ENCODE peak calls at places on chromosomes 6 and 20, in six cellular contexts. T is HCT116, C is transverse colon, K is K562, Q is endothelial cell of umbilical vein, N is GM12878. E is an unnamed sample.

GRCh38 chr6:38187285-38187684 is 367.8 kb downstream of the ZFAND3 start:
- DNase-seq in C (no peak), Q (no peak), K (no peak), T (no peak), N (no peak), E (no peak)

GRCh38 chr6:90103056-90103793 is 193.4 kb downstream of the BACH2 start:
- DNase-seq in T (no peak), K (no peak), N (peak), C (no peak), Q (no peak), E (no peak)

GRCh38 chr6:36716476-36717093 is 19.0 kb downstream of the RAB44 start:
- DNase-seq in T (no peak), C (peak), Q (no peak), N (no peak), K (no peak), E (no peak)

GRCh38 chr6:90466191-90466940 is 120.5 kb downstream of the MAP3K7 start:
- DNase-seq in T (no peak), N (no peak), K (peak), Q (no peak), C (no peak), E (no peak)

GRCh38 chr6:5234869-5235268 is 25.9 kb downstream of the LYRM4 start:
- DNase-seq in N (no peak), C (no peak), Q (no peak), K (no peak), T (no peak), E (no peak)

GRCh38 chr6:71119560-71119959 is 162.7 kb upstream of the B3GAT2 start:
- DNase-seq in N (no peak), K (no peak), C (no peak), T (no peak), Q (no peak), E (no peak)

GRCh38 chr6:20877008-20877937 is 343.0 kb downstream of the CDKAL1 start:
- DNase-seq in N (peak), C (peak), K (peak), T (peak), Q (peak), E (no peak)

GRCh38 chr6:26358511-26358981 is 6.5 kb upstream of the BTN3A2 start:
- DNase-seq in N (peak), Q (no peak), K (no peak), C (no peak), T (no peak), E (no peak)

GRCh38 chr20:49045440-49046086 is 549 bp upstream of the CSE1L start:
- DNase-seq in N (no peak), Q (peak), K (no peak), C (peak), T (no peak), E (no peak)

GRCh38 chr20:44264287-44264686 is 17.2 kb downstream of the GDAP1L1 start:
- DNase-seq in N (no peak), K (peak), Q (no peak), C (no peak), T (no peak), E (no peak)

GRCh38 chr6:133945158-133945557 is 7.9 kb upstream of the TBPL1 start:
- DNase-seq in K (no peak), N (no peak), T (no peak), C (no peak), Q (no peak), E (no peak)

GRCh38 chr20:48634641-48635040 is 193.2 kb downstream of the PREX1 start:
- DNase-seq in Q (no peak), K (no peak), C (no peak), T (no peak), N (no peak), E (no peak)

GRCh38 chr6:29521006-29521680 is 33.4 kb upstream of the MAS1L start:
- DNase-seq in K (no peak), Q (no peak), C (no peak), N (no peak), T (no peak), E (no peak)

GRCh38 chr6:41648070-41648585 is 9.9 kb downstream of the MDFI start:
- DNase-seq in K (no peak), C (no peak), T (no peak), N (no peak), Q (no peak), E (no peak)

GRCh38 chr20:63706852-63707557 is 771 bp downstream of the ARFRP1 start:
- DNase-seq in Q (peak), C (peak), T (no peak), N (no peak), K (peak), E (no peak)

GRCh38 chr6:87241304-87241703 is 81.1 kb upstream of the SMIM8 start:
- DNase-seq in T (no peak), Q (no peak), N (no peak), C (no peak), K (no peak), E (no peak)

GRCh38 chr6:33984466-33985332 is 161.2 kb downstream of the GRM4 start:
- DNase-seq in C (no peak), N (no peak), K (no peak), Q (no peak), T (no peak), E (no peak)

GRCh38 chr6:116561377-116562018 is 7.9 kb downstream of the CALHM4 start:
- DNase-seq in N (no peak), C (peak), K (peak), Q (peak), T (peak), E (peak)

GRCh38 chr6:89412071-89413005 is at the start of gene RRAGD:
- DNase-seq in N (no peak), C (peak), T (peak), K (peak), Q (no peak), E (no peak)

GRCh38 chr6:5175195-5175594 is 85.6 kb downstream of the LYRM4 start:
- DNase-seq in Q (no peak), T (no peak), C (no peak), K (peak), N (no peak), E (no peak)

GRCh38 chr6:4512101-4512500 is 264.1 kb upstream of the CDYL start:
- DNase-seq in C (no peak), K (no peak), Q (no peak), T (no peak), N (no peak), E (no peak)

GRCh38 chr6:163252132-163252729 is 162.3 kb upstream of the QKI start:
- DNase-seq in C (no peak), T (no peak), Q (no peak), N (no peak), K (no peak), E (no peak)

GRCh38 chr6:89966250-89966588 is 72.0 kb downstream of the GJA10 start:
- DNase-seq in N (no peak), K (no peak), Q (no peak), T (no peak), C (no peak), E (no peak)

GRCh38 chr20:40562031-40562430 is 127.0 kb downstream of the MAFB start:
- DNase-seq in C (peak), K (peak), Q (no peak), T (no peak), N (no peak), E (no peak)

GRCh38 chr20:6418732-6419131 is 295.9 kb upstream of the FERMT1 start:
- DNase-seq in Q (no peak), T (no peak), K (no peak), N (no peak), C (no peak), E (no peak)

GRCh38 chr20:18019068-18019467 is 38.6 kb downstream of the OVOL2 start:
- DNase-seq in C (no peak), Q (no peak), K (peak), N (no peak), T (no peak), E (no peak)

GRCh38 chr6:38131527-38131965 is 312.0 kb downstream of the ZFAND3 start:
- DNase-seq in K (no peak), N (no peak), C (no peak), T (no peak), Q (no peak), E (no peak)

GRCh38 chr6:22367331-22367730 is 70.5 kb upstream of the PRL start:
- DNase-seq in K (no peak), C (no peak), T (no peak), Q (no peak), N (no peak), E (no peak)

GRCh38 chr6:22366214-22366613 is 69.4 kb upstream of the PRL start:
- DNase-seq in K (no peak), Q (no peak), N (no peak), C (no peak), T (no peak), E (no peak)

GRCh38 chr6:22372922-22373321 is 76.1 kb upstream of the PRL start:
- DNase-seq in K (no peak), Q (no peak), T (no peak), N (peak), C (no peak), E (no peak)

GRCh38 chr6:22364314-22364713 is 67.5 kb upstream of the PRL start:
- DNase-seq in T (no peak), Q (no peak), K (no peak), C (no peak), N (no peak), E (no peak)

DNA sequence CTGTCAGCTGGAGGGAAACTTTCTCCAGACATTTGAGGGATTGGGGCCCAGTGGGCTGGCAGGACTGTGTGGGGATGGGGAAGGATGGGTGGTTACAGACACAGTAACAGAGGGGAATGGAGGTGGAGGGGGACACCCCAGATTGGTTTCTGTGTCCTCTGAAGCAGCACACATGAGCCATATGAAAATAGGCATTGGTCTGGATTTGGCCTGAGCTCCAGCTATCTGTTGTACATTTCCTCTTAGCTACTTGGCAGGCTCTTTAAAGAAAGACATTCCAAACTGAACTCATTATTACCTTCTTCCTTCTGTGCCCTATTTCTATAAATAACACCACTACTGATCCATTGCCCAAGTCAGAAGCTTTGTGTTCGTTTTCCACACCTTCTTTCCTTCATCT is 72.0 kb upstream of the PRL start:
- DNase-seq in Q (peak), C (no peak), K (no peak), T (no peak), N (no peak), E (no peak)
- H3K27ac ChIP-seq in Q (no peak), C (no peak), K (no peak), T (no peak), N (no peak), E (no peak)

DNA sequence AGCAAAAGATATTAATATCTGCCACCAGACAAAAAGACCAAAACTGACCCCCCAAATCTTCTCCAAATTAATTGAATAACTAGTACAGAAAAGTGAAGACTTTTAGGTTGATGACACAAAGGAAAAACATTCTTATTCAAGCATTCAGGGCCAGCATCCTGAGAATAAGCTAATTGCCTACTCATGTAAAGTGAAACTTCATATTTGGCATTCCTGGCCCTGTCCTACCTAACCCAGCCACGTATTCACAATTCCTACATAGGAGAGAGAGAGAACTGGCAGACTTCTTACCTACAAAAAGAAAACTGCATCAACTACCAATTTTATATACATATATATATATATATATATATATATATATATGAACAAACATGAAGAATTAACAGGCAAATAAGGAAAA is 4.9 kb upstream of the ASCC3 start:
- DNase-seq in K (no peak), T (no peak), C (no peak), N (no peak), Q (no peak), E (no peak)
- H3K4me3 ChIP-seq in K (no peak), T (no peak), C (no peak), N (no peak), Q (no peak), E (no peak)

GRCh38 chr6:10395946-10396577 is 18.8 kb downstream of the TFAP2A start:
- DNase-seq in K (no peak), N (no peak), Q (no peak), T (no peak), C (no peak), E (no peak)

GRCh38 chr6:10393544-10394225 is 21.2 kb downstream of the TFAP2A start:
- DNase-seq in N (no peak), Q (no peak), K (no peak), C (no peak), T (no peak), E (no peak)

GRCh38 chr6:10396775-10397174 is 18.1 kb downstream of the TFAP2A start:
- DNase-seq in N (no peak), C (no peak), T (no peak), K (no peak), Q (no peak), E (no peak)

GRCh38 chr6:10397756-10398438 is 17.0 kb downstream of the TFAP2A start:
- DNase-seq in K (no peak), C (no peak), N (no peak), Q (no peak), T (no peak), E (no peak)

DNA sequence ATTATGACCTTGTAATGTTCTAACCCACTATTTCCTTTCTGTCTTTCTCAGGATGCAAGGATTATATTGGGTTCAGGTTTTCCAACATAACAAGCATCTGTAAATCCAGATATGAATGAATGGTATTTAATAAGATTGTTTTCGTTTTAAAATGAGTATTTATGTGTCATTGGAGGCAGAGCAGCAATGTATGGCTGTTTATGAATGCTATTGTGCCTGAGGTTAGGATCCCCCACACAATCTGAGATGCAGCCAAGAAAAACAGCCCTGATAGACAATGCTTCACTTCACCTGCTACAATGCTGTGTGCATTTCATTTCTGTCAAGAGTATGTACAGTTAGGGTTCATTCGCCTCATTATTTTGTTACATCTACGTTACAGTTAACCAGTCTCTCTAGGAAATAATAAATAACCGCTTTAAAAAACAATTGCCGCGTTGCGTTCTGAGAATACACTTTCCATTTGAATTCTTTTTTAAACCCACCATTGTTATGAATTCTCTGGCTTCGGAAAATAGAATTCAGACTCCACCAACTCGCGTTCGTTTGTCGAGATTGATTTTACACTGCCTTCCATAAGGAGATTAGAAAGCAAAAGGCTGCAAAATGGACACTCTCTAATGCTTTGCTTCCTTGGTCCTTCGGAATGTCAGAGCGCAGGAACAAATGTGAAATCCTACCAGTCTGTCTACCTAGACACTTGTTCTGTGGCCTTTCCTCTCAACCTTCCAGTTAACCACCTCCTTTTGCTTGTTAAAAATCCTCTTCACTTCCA is 19.5 kb downstream of the TFAP2A start:
- DNase-seq in T (no peak), C (no peak), K (no peak), N (no peak), Q (no peak), E (no peak)
- TF ChIP-seq POLR2AphosphoS5 in T (no peak), C (no peak), K (no peak), N (no peak), Q (no peak), E (no peak)

GRCh38 chr6:57265755-57266221 is 43.7 kb upstream of the RAB23 start:
- DNase-seq in Q (peak), T (no peak), N (no peak), C (no peak), K (no peak), E (no peak)

GRCh38 chr6:57262491-57262890 is 40.4 kb upstream of the RAB23 start:
- DNase-seq in Q (no peak), N (no peak), T (no peak), K (no peak), C (peak), E (no peak)

GRCh38 chr6:57267586-57268293 is 45.6 kb upstream of the RAB23 start:
- DNase-seq in N (peak), T (peak), K (peak), C (peak), Q (peak), E (peak)

GRCh38 chr6:57262901-57263694 is 41.0 kb upstream of the RAB23 start:
- DNase-seq in N (no peak), C (no peak), Q (peak), T (no peak), K (no peak), E (no peak)

DNA sequence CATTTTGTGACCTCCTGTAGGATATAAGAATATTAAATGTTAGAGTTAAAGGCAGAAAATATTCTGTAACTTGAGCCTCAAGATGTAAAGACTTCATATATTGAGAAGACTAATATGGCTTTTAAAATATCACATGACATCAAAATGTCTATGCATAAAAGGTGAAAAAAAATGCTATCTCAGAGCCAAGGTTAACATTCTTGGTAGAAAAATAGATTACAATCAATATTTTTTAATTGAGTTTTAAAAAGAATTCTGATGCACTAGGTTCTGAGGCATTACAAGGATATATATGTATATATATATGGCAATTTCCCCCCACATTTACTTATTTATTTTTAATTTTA is 46.2 kb upstream of the RAB23 start:
- DNase-seq in Q (no peak), T (no peak), N (no peak), C (no peak), K (no peak), E (no peak)
- H3K27ac ChIP-seq in Q (no peak), T (no peak), N (no peak), C (peak), K (no peak), E (no peak)

GRCh38 chr6:13287104-13287503 is 41.2 kb downstream of the TBC1D7 start:
- DNase-seq in N (no peak), T (no peak), C (no peak), Q (no peak), K (peak), E (no peak)

GRCh38 chr6:13285705-13286104 is 42.6 kb downstream of the TBC1D7 start:
- DNase-seq in T (no peak), Q (no peak), K (no peak), C (no peak), N (no peak), E (no peak)

GRCh38 chr6:13284646-13285045 is 43.7 kb downstream of the TBC1D7 start:
- DNase-seq in N (no peak), Q (peak), C (no peak), T (no peak), K (no peak), E (no peak)

GRCh38 chr6:13288481-13288880 is 39.9 kb downstream of the TBC1D7 start:
- DNase-seq in N (no peak), C (no peak), T (no peak), Q (no peak), K (no peak), E (no peak)

DNA sequence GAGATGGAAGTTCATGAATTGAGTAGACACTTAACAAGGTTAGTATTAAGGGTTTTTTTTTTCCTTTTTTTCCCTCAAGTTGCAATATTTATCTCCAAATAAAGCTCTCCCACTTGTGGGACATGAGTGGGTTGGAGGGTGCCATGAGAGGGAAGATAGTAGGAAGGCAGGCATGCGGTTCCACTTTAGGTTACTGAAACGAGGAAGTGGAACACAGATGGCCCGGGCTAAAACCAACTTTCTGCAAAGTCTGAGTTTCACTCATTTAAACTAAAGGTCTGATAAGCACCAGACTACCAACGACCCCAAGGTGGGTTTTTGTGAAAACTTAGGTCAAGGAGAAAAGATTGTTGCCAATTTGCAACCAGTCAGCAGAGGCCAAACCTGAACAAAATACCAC is 42.2 kb downstream of the TBC1D7 start:
- DNase-seq in C (no peak), Q (no peak), K (no peak), T (no peak), N (no peak), E (no peak)
- H3K4me3 ChIP-seq in C (no peak), Q (no peak), K (no peak), T (no peak), N (no peak), E (no peak)

DNA sequence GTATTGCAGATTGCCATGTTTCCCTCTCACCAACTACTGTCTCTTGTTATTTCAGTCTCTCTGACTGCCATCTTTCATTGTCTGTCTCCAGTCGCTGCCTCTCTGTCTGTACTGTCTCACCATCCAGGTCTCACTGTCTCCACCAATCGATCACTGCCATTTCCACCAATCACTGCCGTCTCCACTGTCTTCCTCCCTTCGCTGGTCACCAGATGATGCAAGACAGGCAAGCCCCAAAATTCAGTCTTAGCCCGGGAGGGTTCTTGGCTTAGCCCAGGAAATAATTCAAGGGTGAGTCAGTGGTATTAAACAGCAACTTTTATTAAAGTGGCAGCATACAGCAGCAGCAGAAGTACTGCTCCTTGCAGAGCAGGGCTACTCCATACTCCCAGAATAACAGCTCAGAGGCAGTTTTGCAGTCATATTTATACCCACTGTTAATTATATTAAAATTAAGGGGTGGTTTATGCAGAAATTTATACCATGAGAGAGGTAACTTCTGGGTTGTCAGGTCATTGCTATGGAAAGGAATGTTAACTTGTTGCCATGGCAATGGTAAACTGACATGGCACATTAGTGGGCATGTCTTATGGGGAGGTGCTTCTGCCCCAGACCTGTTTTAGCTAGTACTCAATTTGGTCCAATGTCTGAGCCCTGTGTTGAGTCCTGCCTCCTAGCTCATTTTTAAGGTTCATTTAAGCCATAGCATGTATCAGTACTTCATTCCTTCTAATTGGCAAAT is 23.0 kb upstream of the ECHDC1 start:
- DNase-seq in C (no peak), K (peak), Q (peak), T (peak), N (no peak), E (no peak)
- TF ChIP-seq POLR2AphosphoS5 in C (no peak), K (no peak), Q (no peak), T (peak), N (no peak), E (no peak)